ENCODE peak calls at places on chromosomes 6 and 20, in five cellular contexts. N is tibial artery; A is activated B cell treated with CpG ODN at 0.5 μM for 24 hours; H is activated CD8-positive, alpha-beta T cell treated with anti-CD3 and anti-CD28 coated beads for 36 hours; K is left cardiac atrium. E is an unnamed sample.

GRCh38 chr6:79861023-79861422 is 86.3 kb downstream of the ELOVL4 start:
- DNase-seq in N (no peak), A (no peak), H (no peak), K (no peak), E (no peak)

GRCh38 chr6:168028181-168028580 is 30.7 kb downstream of the KIF25 start:
- DNase-seq in N (no peak), A (no peak), H (no peak), K (no peak), E (no peak)

GRCh38 chr6:40715501-40716403 is 128.6 kb upstream of the LRFN2 start:
- DNase-seq in N (no peak), A (no peak), H (no peak), K (peak; percentile 29), E (no peak)

GRCh38 chr6:136226674-136227377 is 23.3 kb downstream of the MTFR2 start:
- DNase-seq in N (no peak), A (no peak), H (no peak), K (no peak), E (no peak)

GRCh38 chr6:69914015-69914485 is 47.7 kb downstream of the COL19A1 start:
- DNase-seq in N (no peak), A (no peak), H (no peak), K (no peak), E (no peak)

GRCh38 chr20:6074145-6074561 is 20.3 kb upstream of the LRRN4 start:
- DNase-seq in N (no peak), A (no peak), H (no peak), K (no peak), E (no peak)

GRCh38 chr20:47253860-47254259 is 102.6 kb downstream of the ZMYND8 start:
- DNase-seq in N (no peak), A (no peak), H (no peak), K (no peak), E (no peak)

GRCh38 chr6:92469429-92469828 is 949.9 kb downstream of the EPHA7 start:
- DNase-seq in N (no peak), A (no peak), H (no peak), K (no peak), E (no peak)

GRCh38 chr6:110738899-110739365 is 76.3 kb downstream of the CDK19 start:
- DNase-seq in N (no peak), A (no peak), H (no peak), K (no peak), E (no peak)

GRCh38 chr20:33812673-33813462 is 1.7 kb downstream of the CHMP4B start:
- DNase-seq in N (no peak), A (no peak), H (no peak), K (no peak), E (no peak)

GRCh38 chr6:7419065-7419464 is 29.5 kb downstream of the RIOK1 start:
- DNase-seq in N (no peak), A (no peak), H (no peak), K (no peak), E (no peak)

GRCh38 chr20:61891476-61891875 is 174.2 kb downstream of the TAF4 start:
- DNase-seq in N (no peak), A (no peak), H (no peak), K (peak; percentile 12), E (no peak)

GRCh38 chr6:139965393-139965792 is 590.9 kb upstream of the CITED2 start:
- DNase-seq in N (no peak), A (no peak), H (no peak), K (no peak), E (no peak)

GRCh38 chr6:811186-811585 is 118.2 kb upstream of the EXOC2 start:
- DNase-seq in N (no peak), A (no peak), H (no peak), K (no peak), E (no peak)

GRCh38 chr6:3584611-3585010 is 127.8 kb upstream of the SLC22A23 start:
- DNase-seq in N (no peak), A (no peak), H (no peak), K (no peak), E (no peak)

GRCh38 chr6:624979-625378 is 31.9 kb downstream of the HUS1B start:
- DNase-seq in N (no peak), A (no peak), H (no peak), K (no peak), E (peak; percentile 69)

GRCh38 chr20:47606414-47607207 is 104.9 kb downstream of the NCOA3 start:
- DNase-seq in N (no peak), A (no peak), H (no peak), K (no peak), E (no peak)

GRCh38 chr6:43874814-43875590 is 105.0 kb downstream of the VEGFA start:
- DNase-seq in N (no peak), A (no peak), H (no peak), K (no peak), E (no peak)

GRCh38 chr6:2503816-2504494 is 246.8 kb downstream of the MYLK4 start:
- DNase-seq in N (no peak), A (no peak), H (no peak), K (no peak), E (no peak)

GRCh38 chr6:156485145-156485544 is 292.0 kb upstream of the ARID1B start:
- DNase-seq in N (no peak), A (no peak), H (no peak), K (no peak), E (no peak)

GRCh38 chr6:101402618-101403002 is 9.1 kb downstream of the GRIK2 start:
- DNase-seq in N (no peak), A (no peak), H (no peak), K (peak; percentile 49), E (no peak)

GRCh38 chr20:2093883-2094282 is 7.7 kb upstream of the STK35 start:
- DNase-seq in N (no peak), A (no peak), H (no peak), K (no peak), E (no peak)

GRCh38 chr6:167396659-167397490 is 72.0 kb downstream of the TTLL2 start:
- DNase-seq in N (no peak), A (no peak), H (no peak), K (no peak), E (no peak)

GRCh38 chr6:28207244-28208179 is 17.6 kb upstream of the ZSCAN9 start:
- DNase-seq in N (no peak), A (no peak), H (peak; percentile 61), K (no peak), E (no peak)